ENCODE peak calls at places on chromosomes 4 and X, in six cellular contexts. Y, D, C, G, K and S are unnamed samples.

GRCh38 chr4:65623509-65623908 is 46.8 kb downstream of the EPHA5 start:
- DNase-seq in Y (no peak), D (no peak), C (no peak), G (no peak), K (peak; percentile 75), S (peak; percentile 8)

GRCh38 chrX:150508461-150509367 is 59.7 kb upstream of the MTM1 start:
- DNase-seq in Y (peak; percentile 83), D (no peak), C (peak; percentile 75), G (peak; percentile 80), K (peak; percentile 53), S (no peak)

GRCh38 chr4:8105303-8106100 is 53.1 kb downstream of the ABLIM2 start:
- DNase-seq in Y (no peak), D (no peak), C (no peak), G (no peak), K (no peak), S (no peak)

GRCh38 chr4:98838977-98839618 is 89.8 kb downstream of the EIF4E start:
- DNase-seq in Y (no peak), D (no peak), C (no peak), G (no peak), K (peak; percentile 18), S (peak; percentile 24)

GRCh38 chrX:3788494-3789233 is 75.2 kb upstream of the PRKX start:
- DNase-seq in Y (no peak), D (no peak), C (no peak), G (no peak), K (no peak), S (no peak)

GRCh38 chrX:131789664-131790063 is 233.4 kb upstream of the STK26 start:
- DNase-seq in Y (no peak), D (no peak), C (no peak), G (no peak), K (no peak), S (no peak)

GRCh38 chr4:148795156-148795864 is 353.1 kb upstream of the NR3C2 start:
- DNase-seq in Y (no peak), D (no peak), C (no peak), G (peak; percentile 14), K (peak; percentile 88), S (no peak)

GRCh38 chr4:164892018-164892417 is 15.0 kb downstream of the APELA start:
- DNase-seq in Y (no peak), D (no peak), C (no peak), G (no peak), K (no peak), S (no peak)

GRCh38 chr4:99655315-99656081 is 2.1 kb downstream of the C4orf54 start:
- DNase-seq in Y (no peak), D (no peak), C (peak; percentile 44), G (peak; percentile 44), K (peak; percentile 91), S (peak; percentile 96)

GRCh38 chr4:972651-973424 is 531 bp downstream of the DGKQ start:
- DNase-seq in Y (no peak), D (peak; percentile 54), C (no peak), G (peak; percentile 47), K (peak; percentile 56), S (peak; percentile 20)